ENCODE peak calls at places on chromosomes 5 and 9, in eight cellular contexts. O is WERI-Rb-1; M is NCI-H2081; S is CD8-positive, alpha-beta T cell; C is activated T-helper 9 cell treated with anti-CD3 and anti-CD28 coated beads, Interleukin-2, amount 50 U/mL, for 16 hours; W is NCI-H774; E is hypothalamus; A is GF-D8. J is an unnamed sample.

GRCh38 chr9:127180457-127181314 is 58.3 kb upstream of the ANGPTL2 start:
- DNase-seq in O (peak), M (no peak), S (no peak), C (no peak), W (no peak), E (no peak), A (no peak), J (no peak)

GRCh38 chr5:76641514-76642120 is 18.4 kb upstream of the F2RL2 start:
- DNase-seq in O (peak), M (peak), S (peak), C (peak), W (no peak), E (peak), A (no peak), J (no peak)

GRCh38 chr5:137320056-137321045 is 178.8 kb downstream of the SPOCK1 start:
- DNase-seq in O (peak), M (peak), S (no peak), C (no peak), W (no peak), E (peak), A (no peak), J (no peak)

GRCh38 chr9:121972501-121972981 is 120.6 kb downstream of the TTLL11 start:
- DNase-seq in O (no peak), M (no peak), S (no peak), C (no peak), W (no peak), E (no peak), A (no peak), J (peak)

GRCh38 chr9:121233906-121234901 is 32.5 kb upstream of the RAB14 start:
- DNase-seq in O (no peak), M (no peak), S (no peak), C (no peak), W (no peak), E (no peak), A (peak), J (no peak)

GRCh38 chr5:26942481-26942880 is 95.9 kb downstream of the CDH9 start:
- DNase-seq in O (no peak), M (no peak), S (no peak), C (no peak), W (no peak), E (no peak), A (no peak), J (no peak)

GRCh38 chr9:70519912-70520724 is 105.7 kb upstream of the KLF9 start:
- DNase-seq in O (no peak), M (no peak), S (no peak), C (no peak), W (no peak), E (no peak), A (no peak), J (no peak)

GRCh38 chr9:38037981-38038306 is 31.1 kb downstream of the SHB start:
- DNase-seq in O (no peak), M (no peak), S (no peak), C (no peak), W (no peak), E (no peak), A (no peak), J (no peak)

GRCh38 chr9:16058131-16058549 is 505.3 kb downstream of the CCDC171 start:
- DNase-seq in O (no peak), M (no peak), S (no peak), C (no peak), W (no peak), E (no peak), A (no peak), J (no peak)

GRCh38 chr5:135993894-135994514 is 34.8 kb upstream of the TGFBI start:
- DNase-seq in O (no peak), M (no peak), S (no peak), C (no peak), W (no peak), E (no peak), A (no peak), J (no peak)

GRCh38 chr5:78504726-78505431 is 143.7 kb downstream of the LHFPL2 start:
- DNase-seq in O (no peak), M (peak), S (no peak), C (no peak), W (no peak), E (peak), A (no peak), J (peak)

GRCh38 chr9:127132921-127133647 is 10.6 kb upstream of the ANGPTL2 start:
- DNase-seq in O (no peak), M (peak), S (no peak), C (no peak), W (no peak), E (peak), A (no peak), J (no peak)

GRCh38 chr9:121023064-121023463 is 27.0 kb downstream of the C5 start:
- DNase-seq in O (peak), M (no peak), S (no peak), C (no peak), W (no peak), E (no peak), A (no peak), J (no peak)

GRCh38 chr5:11027660-11028059 is 266.6 kb upstream of the DAP start:
- DNase-seq in O (no peak), M (no peak), S (no peak), C (no peak), W (no peak), E (no peak), A (no peak), J (no peak)

GRCh38 chr5:151775025-151775606 is 3.4 kb downstream of the G3BP1 start:
- DNase-seq in O (no peak), M (no peak), S (no peak), C (no peak), W (no peak), E (no peak), A (no peak), J (no peak)

GRCh38 chr9:37408933-37409710 is 13.4 kb upstream of the GRHPR start:
- DNase-seq in O (no peak), M (no peak), S (peak), C (peak), W (no peak), E (no peak), A (no peak), J (no peak)

GRCh38 chr9:33620738-33621439 is 96.8 kb downstream of the ANKRD18B start:
- DNase-seq in O (no peak), M (peak), S (no peak), C (no peak), W (peak), E (no peak), A (no peak), J (no peak)

GRCh38 chr5:123819818-123820217 is 307.8 kb downstream of the CSNK1G3 start:
- DNase-seq in O (no peak), M (no peak), S (no peak), C (no peak), W (no peak), E (no peak), A (no peak), J (no peak)

J was measured in pancreas.